ENCODE peak calls at places on chromosome 9, in four cellular contexts. One of them, this sample, is unnamed.

GRCh38 chr9:35481347-35481975 is 8.4 kb upstream of the RUSC2 start:
- DNase-seq in C1 segment of cervical spinal cord: no peak
- DNase-seq in NCI-H526 treated with DMSO at 0.1 percent for 48 hours: no peak
- DNase-seq in stimulated activated CD4-positive, alpha-beta T cell treated with anti-CD3 and anti-CD28 coated beads, TNF-alpha, amount 100 ng/mL, for 48 hours: no peak
- DNase-seq in this sample: no peak

GRCh38 chr9:36566813-36567217 is 5.9 kb upstream of the MELK start:
- DNase-seq in C1 segment of cervical spinal cord: peak
- DNase-seq in NCI-H526 treated with DMSO at 0.1 percent for 48 hours: no peak
- DNase-seq in stimulated activated CD4-positive, alpha-beta T cell treated with anti-CD3 and anti-CD28 coated beads, TNF-alpha, amount 100 ng/mL, for 48 hours: no peak
- DNase-seq in this sample: peak

GRCh38 chr9:126664893-126665695 is 51.4 kb downstream of the LMX1B start:
- DNase-seq in C1 segment of cervical spinal cord: no peak
- DNase-seq in NCI-H526 treated with DMSO at 0.1 percent for 48 hours: no peak
- DNase-seq in stimulated activated CD4-positive, alpha-beta T cell treated with anti-CD3 and anti-CD28 coated beads, TNF-alpha, amount 100 ng/mL, for 48 hours: no peak
- DNase-seq in this sample: no peak

GRCh38 chr9:33884856-33885701 is 68.1 kb downstream of the UBE2R2 start:
- DNase-seq in C1 segment of cervical spinal cord: peak
- DNase-seq in NCI-H526 treated with DMSO at 0.1 percent for 48 hours: no peak
- DNase-seq in stimulated activated CD4-positive, alpha-beta T cell treated with anti-CD3 and anti-CD28 coated beads, TNF-alpha, amount 100 ng/mL, for 48 hours: no peak
- DNase-seq in this sample: no peak

GRCh38 chr9:105357937-105358336 is 89.9 kb upstream of the FSD1L start:
- DNase-seq in C1 segment of cervical spinal cord: no peak
- DNase-seq in NCI-H526 treated with DMSO at 0.1 percent for 48 hours: no peak
- DNase-seq in stimulated activated CD4-positive, alpha-beta T cell treated with anti-CD3 and anti-CD28 coated beads, TNF-alpha, amount 100 ng/mL, for 48 hours: no peak
- DNase-seq in this sample: no peak

GRCh38 chr9:135939351-135940265 is 21.6 kb downstream of the UBAC1 start:
- DNase-seq in C1 segment of cervical spinal cord: no peak
- DNase-seq in NCI-H526 treated with DMSO at 0.1 percent for 48 hours: no peak
- DNase-seq in stimulated activated CD4-positive, alpha-beta T cell treated with anti-CD3 and anti-CD28 coated beads, TNF-alpha, amount 100 ng/mL, for 48 hours: no peak
- DNase-seq in this sample: no peak

GRCh38 chr9:30677256-30677655 is 1707.2 kb upstream of the ACO1 start:
- DNase-seq in C1 segment of cervical spinal cord: no peak
- DNase-seq in NCI-H526 treated with DMSO at 0.1 percent for 48 hours: no peak
- DNase-seq in stimulated activated CD4-positive, alpha-beta T cell treated with anti-CD3 and anti-CD28 coated beads, TNF-alpha, amount 100 ng/mL, for 48 hours: no peak
- DNase-seq in this sample: no peak

GRCh38 chr9:110156902-110157301 is 51.1 kb downstream of the C9orf152 start:
- DNase-seq in C1 segment of cervical spinal cord: no peak
- DNase-seq in NCI-H526 treated with DMSO at 0.1 percent for 48 hours: no peak
- DNase-seq in stimulated activated CD4-positive, alpha-beta T cell treated with anti-CD3 and anti-CD28 coated beads, TNF-alpha, amount 100 ng/mL, for 48 hours: no peak
- DNase-seq in this sample: no peak

GRCh38 chr9:98908897-98909634 is 34.6 kb upstream of the COL15A1 start:
- DNase-seq in C1 segment of cervical spinal cord: no peak
- DNase-seq in NCI-H526 treated with DMSO at 0.1 percent for 48 hours: no peak
- DNase-seq in stimulated activated CD4-positive, alpha-beta T cell treated with anti-CD3 and anti-CD28 coated beads, TNF-alpha, amount 100 ng/mL, for 48 hours: no peak
- DNase-seq in this sample: no peak

GRCh38 chr9:91839926-91840464 is 110.0 kb downstream of the ROR2 start:
- DNase-seq in C1 segment of cervical spinal cord: no peak
- DNase-seq in NCI-H526 treated with DMSO at 0.1 percent for 48 hours: no peak
- DNase-seq in stimulated activated CD4-positive, alpha-beta T cell treated with anti-CD3 and anti-CD28 coated beads, TNF-alpha, amount 100 ng/mL, for 48 hours: no peak
- DNase-seq in this sample: no peak

GRCh38 chr9:127724012-127724411 is 8.1 kb downstream of the TTC16 start:
- DNase-seq in C1 segment of cervical spinal cord: no peak
- DNase-seq in NCI-H526 treated with DMSO at 0.1 percent for 48 hours: no peak
- DNase-seq in stimulated activated CD4-positive, alpha-beta T cell treated with anti-CD3 and anti-CD28 coated beads, TNF-alpha, amount 100 ng/mL, for 48 hours: no peak
- DNase-seq in this sample: no peak

GRCh38 chr9:124267271-124267807 is 9.6 kb downstream of the NEK6 start:
- DNase-seq in C1 segment of cervical spinal cord: peak
- DNase-seq in NCI-H526 treated with DMSO at 0.1 percent for 48 hours: no peak
- DNase-seq in stimulated activated CD4-positive, alpha-beta T cell treated with anti-CD3 and anti-CD28 coated beads, TNF-alpha, amount 100 ng/mL, for 48 hours: no peak
- DNase-seq in this sample: peak

GRCh38 chr9:104575451-104575850 is 6.5 kb downstream of the OR13C8 start:
- DNase-seq in C1 segment of cervical spinal cord: no peak
- DNase-seq in NCI-H526 treated with DMSO at 0.1 percent for 48 hours: no peak
- DNase-seq in stimulated activated CD4-positive, alpha-beta T cell treated with anti-CD3 and anti-CD28 coated beads, TNF-alpha, amount 100 ng/mL, for 48 hours: no peak
- DNase-seq in this sample: no peak

GRCh38 chr9:76379494-76379893 is 14.7 kb downstream of the RFK start:
- DNase-seq in C1 segment of cervical spinal cord: no peak
- DNase-seq in NCI-H526 treated with DMSO at 0.1 percent for 48 hours: no peak
- DNase-seq in stimulated activated CD4-positive, alpha-beta T cell treated with anti-CD3 and anti-CD28 coated beads, TNF-alpha, amount 100 ng/mL, for 48 hours: no peak
- DNase-seq in this sample: no peak

GRCh38 chr9:5574998-5575397 is 53.9 kb upstream of the RIC1 start:
- DNase-seq in C1 segment of cervical spinal cord: no peak
- DNase-seq in NCI-H526 treated with DMSO at 0.1 percent for 48 hours: no peak
- DNase-seq in stimulated activated CD4-positive, alpha-beta T cell treated with anti-CD3 and anti-CD28 coated beads, TNF-alpha, amount 100 ng/mL, for 48 hours: no peak
- DNase-seq in this sample: no peak

This sample was measured in anterior cingulate cortex.